ENCODE peak calls at places on chromosomes 4 and X, in five cellular contexts. Q is IMR-90, F is fibroblast of lung, I is mesothelial cell of epicardium, L is SHP77. R is an unnamed sample.

GRCh38 chrX:53000447-53001208 is 42.3 kb upstream of the FAM156A start:
- DNase-seq in Q (no peak), F (no peak), I (no peak), L (no peak), R (no peak)

GRCh38 chrX:69457756-69458155 is 46.4 kb upstream of the NALF2 start:
- DNase-seq in I (no peak), L (no peak), F (no peak), Q (no peak), R (no peak)

GRCh38 chr4:90127706-90128345 is 632 bp downstream of the CCSER1 start:
- DNase-seq in I (peak; percentile 30), F (no peak), L (peak; percentile 24), Q (no peak), R (no peak)

GRCh38 chr4:10198365-10198764 is 81.8 kb upstream of the WDR1 start:
- DNase-seq in L (no peak), Q (no peak), I (no peak), F (no peak), R (no peak)

GRCh38 chr4:29309050-29309449 is 1411.1 kb upstream of the PCDH7 start:
- DNase-seq in Q (peak; percentile 81), F (peak; percentile 58), L (no peak), I (no peak), R (no peak)

GRCh38 chr4:79695848-79696247 is 287.8 kb upstream of the GK2 start:
- DNase-seq in F (no peak), I (no peak), L (no peak), Q (no peak), R (no peak)

GRCh38 chr4:76897522-76898384 is at the start of gene SOWAHB:
- DNase-seq in L (no peak), I (no peak), F (no peak), Q (no peak), R (peak; percentile 18)

GRCh38 chrX:152637649-152638442 is at the start of gene GABRQ:
- DNase-seq in I (peak; percentile 60), F (peak; percentile 3), L (peak; percentile 54), Q (no peak), R (peak; percentile 39)

GRCh38 chr4:153651041-153651960 is 32.8 kb upstream of the TLR2 start:
- DNase-seq in Q (no peak), L (no peak), F (no peak), I (no peak), R (no peak)

R was measured in NCI-H2107.